ENCODE peak calls at places on chromosomes 11 and 22, in four cellular contexts. Z is NCI-H1694, N is NCI-H2029, K is heart right ventricle. D is an unnamed sample.

GRCh38 chr11:95089620-95090542 is at the start of gene ENDOD1:
- DNase-seq in Z (no peak), N (peak; percentile 40), K (peak; percentile 88), D (no peak)

GRCh38 chr11:67252831-67253239 is 13.4 kb upstream of the GRK2 start:
- DNase-seq in Z (no peak), N (no peak), K (no peak), D (no peak)

GRCh38 chr22:32788884-32789624 is 12.5 kb upstream of the TIMP3 start:
- DNase-seq in Z (no peak), N (no peak), K (no peak), D (no peak)

GRCh38 chr11:70432065-70432464 is 33.7 kb downstream of the CTTN start:
- DNase-seq in Z (no peak), N (no peak), K (no peak), D (no peak)

GRCh38 chr11:30553521-30554110 is 32.5 kb downstream of the MPPED2 start:
- DNase-seq in Z (no peak), N (no peak), K (no peak), D (no peak)

GRCh38 chr11:125990244-125990643 is 44.4 kb downstream of the VSIG10L2 start:
- DNase-seq in Z (no peak), N (peak; percentile 12), K (no peak), D (peak; percentile 31)

GRCh38 chr11:10294289-10294953 is 402 bp upstream of the SBF2 start:
- DNase-seq in Z (no peak), N (no peak), K (peak; percentile 59), D (no peak)

GRCh38 chr11:124758355-124759267 is 3.5 kb downstream of the ESAM start:
- DNase-seq in Z (no peak), N (no peak), K (peak; percentile 78), D (no peak)

GRCh38 chr11:88632163-88632562 is 294.6 kb upstream of the CTSC start:
- DNase-seq in Z (no peak), N (no peak), K (no peak), D (no peak)

GRCh38 chr11:62108971-62109391 is 14.8 kb upstream of the INCENP start:
- DNase-seq in Z (no peak), N (no peak), K (no peak), D (no peak)

GRCh38 chr11:86360775-86361395 is 13.8 kb upstream of the CCDC81 start:
- DNase-seq in Z (no peak), N (no peak), K (no peak), D (peak; percentile 36)

GRCh38 chr22:39171623-39172264 is 19.3 kb upstream of the CBX7 start:
- DNase-seq in Z (no peak), N (no peak), K (no peak), D (no peak)

GRCh38 chr22:33886696-33887095 is 33.6 kb downstream of the LARGE1 start:
- DNase-seq in Z (no peak), N (no peak), K (no peak), D (no peak)

GRCh38 chr11:133506551-133507094 is 25.7 kb downstream of the OPCML start:
- DNase-seq in Z (no peak), N (no peak), K (no peak), D (no peak)

GRCh38 chr11:44112083-44112865 is 16.8 kb downstream of the EXT2 start:
- DNase-seq in Z (peak; percentile 65), N (peak; percentile 50), K (peak; percentile 33), D (no peak)

GRCh38 chr11:117232911-117233409 is 489 bp downstream of the RNF214 start:
- DNase-seq in Z (no peak), N (no peak), K (peak; percentile 21), D (no peak)

GRCh38 chr11:34145073-34145472 is 39.6 kb downstream of the NAT10 start:
- DNase-seq in Z (no peak), N (no peak), K (no peak), D (no peak)

GRCh38 chr11:6596237-6596877 is 7.1 kb downstream of the RRP8 start:
- DNase-seq in Z (no peak), N (no peak), K (no peak), D (no peak)

GRCh38 chr11:101738494-101738893 is 154.7 kb upstream of the TRPC6 start:
- DNase-seq in Z (peak; percentile 60), N (no peak), K (no peak), D (no peak)

GRCh38 chr22:38017272-38017920 is 33.0 kb upstream of the SOX10 start:
- DNase-seq in Z (no peak), N (peak; percentile 44), K (peak; percentile 85), D (no peak)

GRCh38 chr11:119316729-119317591 is at the start of gene MCAM:
- DNase-seq in Z (no peak), N (no peak), K (peak; percentile 58), D (no peak)

D was measured in smooth muscle cell of the brain vasculature.